ENCODE peak calls at places on chromosome 5, in nine cellular contexts. X, H, U, O, K, P, E, C and I are unnamed samples.

GRCh38 chr5:73296772-73297171 is 123.8 kb downstream of the TMEM174 start:
- DNase-seq in X (no peak), H (no peak), U (peak; percentile 16), O (no peak), K (no peak), P (peak; percentile 42), E (peak; percentile 41), C (peak; percentile 56), I (no peak)

GRCh38 chr5:59174248-59174844 is 591.5 kb downstream of the RAB3C start:
- DNase-seq in X (peak; percentile 71), H (no peak), U (no peak), O (no peak), K (peak; percentile 59), P (peak; percentile 89), E (peak; percentile 91), C (peak; percentile 72), I (peak; percentile 62)

GRCh38 chr5:155189476-155189875 is 175.9 kb downstream of the KIF4B start:
- DNase-seq in X (no peak), H (no peak), U (no peak), O (no peak), K (no peak), P (no peak), E (no peak), C (no peak), I (no peak)

GRCh38 chr5:157828949-157829639 is 29.9 kb downstream of the CLINT1 start:
- DNase-seq in X (peak; percentile 32), H (no peak), U (no peak), O (no peak), K (no peak), P (peak; percentile 12), E (peak; percentile 25), C (peak; percentile 20), I (peak; percentile 8)

GRCh38 chr5:65481635-65482271 is at the start of gene ADAMTS6:
- DNase-seq in X (peak; percentile 79), H (peak; percentile 80), U (peak; percentile 97), O (peak; percentile 96), K (peak; percentile 90), P (peak; percentile 99), E (peak; percentile 99), C (peak; percentile 70), I (peak; percentile 90)

GRCh38 chr5:154189819-154190651 is 498 bp upstream of the GALNT10 start:
- DNase-seq in X (peak; percentile 97), H (peak; percentile 54), U (peak; percentile 92), O (peak; percentile 97), K (no peak), P (peak; percentile 64), E (peak; percentile 76), C (peak; percentile 88), I (peak; percentile 92)

GRCh38 chr5:105554613-105555169 is 1992.1 kb upstream of the NUDT12 start:
- DNase-seq in X (no peak), H (no peak), U (no peak), O (no peak), K (no peak), P (no peak), E (peak; percentile 11), C (peak; percentile 2), I (no peak)

GRCh38 chr5:179142434-179143198 is 82.4 kb downstream of the ZNF354C start:
- DNase-seq in X (peak; percentile 31), H (no peak), U (no peak), O (no peak), K (peak; percentile 40), P (peak; percentile 73), E (peak; percentile 89), C (no peak), I (no peak)

GRCh38 chr5:95664204-95664786 is 17.7 kb downstream of the RFESD start:
- DNase-seq in X (peak; percentile 26), H (no peak), U (no peak), O (no peak), K (no peak), P (peak; percentile 48), E (peak; percentile 69), C (peak; percentile 49), I (peak; percentile 41)

GRCh38 chr5:41087461-41087860 is 16.3 kb upstream of the MROH2B start:
- DNase-seq in X (no peak), H (no peak), U (no peak), O (no peak), K (peak; percentile 37), P (peak; percentile 82), E (peak; percentile 88), C (no peak), I (no peak)

GRCh38 chr5:15682122-15682521 is 182.1 kb downstream of the FBXL7 start:
- DNase-seq in X (no peak), H (no peak), U (no peak), O (no peak), K (no peak), P (no peak), E (no peak), C (no peak), I (no peak)

GRCh38 chr5:67303356-67303755 is 106.8 kb upstream of the CD180 start:
- DNase-seq in X (peak; percentile 27), H (no peak), U (no peak), O (no peak), K (no peak), P (peak; percentile 87), E (peak; percentile 84), C (no peak), I (no peak)

GRCh38 chr5:77641397-77641943 is 3.0 kb upstream of the OTP start:
- DNase-seq in X (no peak), H (no peak), U (no peak), O (no peak), K (no peak), P (no peak), E (no peak), C (no peak), I (no peak)

GRCh38 chr5:137603891-137604290 is 104.8 kb upstream of the SPOCK1 start:
- DNase-seq in X (no peak), H (no peak), U (no peak), O (peak; percentile 63), K (no peak), P (no peak), E (no peak), C (no peak), I (no peak)

GRCh38 chr5:180154821-180155220 is 54.2 kb downstream of the RASGEF1C start:
- DNase-seq in X (no peak), H (peak; percentile 2), U (peak; percentile 50), O (peak; percentile 70), K (no peak), P (no peak), E (no peak), C (no peak), I (no peak)

GRCh38 chr5:37810311-37810710 is 29.5 kb downstream of the GDNF start:
- DNase-seq in X (no peak), H (no peak), U (no peak), O (no peak), K (no peak), P (peak; percentile 91), E (peak; percentile 79), C (no peak), I (no peak)

GRCh38 chr5:180301253-180301652 is 9.4 kb upstream of the MAPK9 start:
- DNase-seq in X (no peak), H (no peak), U (no peak), O (no peak), K (no peak), P (no peak), E (no peak), C (no peak), I (no peak)

GRCh38 chr5:132190161-132190817 is 37.4 kb downstream of the P4HA2 start:
- DNase-seq in X (peak; percentile 84), H (no peak), U (no peak), O (no peak), K (peak; percentile 17), P (peak; percentile 82), E (peak; percentile 78), C (peak; percentile 80), I (peak; percentile 68)

GRCh38 chr5:9046756-9047481 is 499.0 kb downstream of the SEMA5A start:
- DNase-seq in X (peak; percentile 73), H (no peak), U (peak; percentile 74), O (no peak), K (peak; percentile 85), P (peak; percentile 97), E (peak; percentile 96), C (no peak), I (no peak)

GRCh38 chr5:179805529-179806249 is 977 bp downstream of the MGAT4B start:
- DNase-seq in X (peak; percentile 57), H (no peak), U (no peak), O (peak; percentile 90), K (no peak), P (no peak), E (peak; percentile 51), C (peak; percentile 81), I (peak; percentile 76)

GRCh38 chr5:134792287-134792686 is 33.7 kb downstream of the DDX46 start:
- DNase-seq in X (no peak), H (no peak), U (no peak), O (no peak), K (no peak), P (no peak), E (no peak), C (no peak), I (no peak)

GRCh38 chr5:61617995-61618525 is 286.0 kb downstream of the ZSWIM6 start:
- DNase-seq in X (no peak), H (no peak), U (no peak), O (no peak), K (no peak), P (no peak), E (no peak), C (no peak), I (no peak)
- TF ChIP-seq CTCF in X (no peak), H (no peak), U (no peak), O (no peak), K (no peak), P (no peak), E (no peak), C (no peak), I (no peak)

GRCh38 chr5:150340614-150341265 is 16.8 kb upstream of the TCOF1 start:
- DNase-seq in X (no peak), H (no peak), U (no peak), O (no peak), K (no peak), P (no peak), E (no peak), C (peak; percentile 61), I (no peak)
- TF ChIP-seq CTCF in X (no peak), H (no peak), U (no peak), O (no peak), K (no peak), P (no peak), E (no peak), C (no peak), I (no peak)

DNA sequence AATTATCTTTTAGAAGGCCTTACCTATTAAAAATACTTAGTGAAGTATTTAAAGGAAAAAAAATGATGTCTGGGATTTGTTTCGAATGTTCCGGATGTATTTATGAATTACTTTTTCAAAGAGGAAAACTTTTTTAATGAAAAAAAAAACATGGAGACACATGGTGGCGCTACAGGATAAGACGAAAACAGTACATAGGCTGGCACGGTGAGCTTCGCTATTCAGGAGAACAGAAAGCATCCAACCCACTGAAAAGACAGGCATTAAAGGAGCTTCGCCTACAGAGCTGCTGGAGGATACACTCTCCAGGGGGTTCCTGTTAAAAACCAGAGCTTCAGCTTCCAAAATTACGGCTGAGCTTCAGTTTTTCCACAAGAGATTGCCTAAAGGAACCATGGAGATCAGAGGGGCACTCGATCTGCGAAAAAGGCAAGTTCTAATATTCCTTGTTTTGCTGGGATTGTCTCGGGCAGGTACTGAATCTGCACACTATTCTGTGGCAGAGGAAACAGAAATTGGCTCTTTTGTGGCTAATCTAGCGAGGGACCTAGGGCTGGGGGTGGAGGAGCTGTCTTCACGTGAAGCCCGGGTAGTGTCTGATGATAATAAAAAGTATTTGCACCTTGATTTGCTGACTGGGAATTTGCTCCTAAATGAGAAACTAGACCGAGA is at the start of gene PCDHB14:
- DNase-seq in X (peak; percentile 60), H (no peak), U (no peak), O (no peak), K (no peak), P (peak; percentile 22), E (peak; percentile 39), C (peak; percentile 64), I (no peak)
- TF ChIP-seq CTCF in X (peak; percentile 57), H (no peak), U (no peak), O (no peak), K (no peak), P (no peak), E (peak; percentile 6), C (no peak), I (no peak)

GRCh38 chr5:141084487-141084989 is 9.9 kb upstream of the PCDHB2 start:
- DNase-seq in X (peak; percentile 59), H (peak; percentile 32), U (no peak), O (no peak), K (no peak), P (peak; percentile 49), E (peak; percentile 60), C (peak; percentile 65), I (peak; percentile 12)
- TF ChIP-seq CTCF in X (peak; percentile 92), H (peak; percentile 40), U (peak; percentile 43), O (no peak), K (peak; percentile 14), P (peak; percentile 51), E (peak; percentile 61), C (peak; percentile 52), I (no peak)